ENCODE peak calls at places on chromosomes 12 and 14, in six cellular contexts. C is psoas muscle, Y is body of pancreas, I is Peyer's patch, R is suprapubic skin, E is SJSA1. S is an unnamed sample.

GRCh38 chr12:22160396-22161003 is 114.5 kb downstream of the CMAS start:
- DNase-seq in C (no peak), E (no peak), I (no peak), R (no peak), Y (no peak), S (no peak)

GRCh38 chr12:113932411-113933196 is 33.5 kb downstream of the RBM19 start:
- DNase-seq in C (peak; percentile 72), I (no peak), Y (no peak), R (no peak), E (no peak), S (no peak)

GRCh38 chr14:31251028-31251958 is 43.7 kb upstream of the HECTD1 start:
- DNase-seq in E (no peak), C (no peak), I (no peak), R (no peak), Y (no peak), S (no peak)

GRCh38 chr12:96094201-96094600 is 58.8 kb upstream of the LTA4H start:
- DNase-seq in E (no peak), C (no peak), Y (no peak), I (no peak), R (no peak), S (no peak)

GRCh38 chr12:95605875-95606274 is 54.6 kb upstream of the USP44 start:
- DNase-seq in E (peak; percentile 86), Y (peak; percentile 57), I (no peak), C (no peak), R (no peak), S (no peak)

GRCh38 chr14:65817011-65817410 is 404.5 kb downstream of the FUT8 start:
- DNase-seq in Y (no peak), I (no peak), E (no peak), C (no peak), R (no peak), S (no peak)

GRCh38 chr12:23810327-23810902 is 139.1 kb downstream of the SOX5 start:
- DNase-seq in R (no peak), E (no peak), I (no peak), C (no peak), Y (no peak), S (no peak)

GRCh38 chr12:6758511-6758910 is 5.6 kb upstream of the MLF2 start:
- DNase-seq in R (no peak), E (no peak), Y (no peak), I (no peak), C (no peak), S (no peak)

GRCh38 chr14:104801284-104802119 is 601 bp downstream of the ZBTB42 start:
- DNase-seq in E (no peak), C (no peak), I (no peak), R (no peak), Y (peak; percentile 72), S (no peak)

GRCh38 chr12:12804432-12804886 is 8.7 kb upstream of the DDX47 start:
- DNase-seq in R (no peak), I (no peak), Y (no peak), C (no peak), E (peak; percentile 64), S (no peak)

GRCh38 chr14:40010961-40011360 is 578.7 kb upstream of the FBXO33 start:
- DNase-seq in I (no peak), E (no peak), Y (no peak), R (no peak), C (no peak), S (no peak)

GRCh38 chr12:14239350-14239934 is 126.0 kb upstream of the ATF7IP start:
- DNase-seq in C (no peak), I (peak; percentile 61), R (no peak), E (no peak), Y (peak; percentile 18), S (no peak)

GRCh38 chr12:123038486-123038885 is 58.0 kb downstream of the ARL6IP4 start:
- DNase-seq in R (no peak), C (no peak), E (no peak), Y (no peak), I (no peak), S (peak; percentile 23)

GRCh38 chr12:41983394-41983793 is 161.3 kb downstream of the GXYLT1 start:
- DNase-seq in Y (no peak), R (no peak), I (no peak), E (no peak), C (no peak), S (no peak)

GRCh38 chr14:74414380-74414779 is 11.6 kb downstream of the SYNDIG1L start:
- DNase-seq in E (no peak), Y (no peak), I (no peak), R (no peak), C (no peak), S (no peak)

GRCh38 chr12:76820888-76821482 is 57.1 kb downstream of the ZDHHC17 start:
- DNase-seq in C (no peak), I (no peak), E (peak; percentile 22), R (no peak), Y (peak; percentile 23), S (no peak)

GRCh38 chr12:125734137-125734536 is 668.9 kb downstream of the AACS start:
- DNase-seq in C (no peak), R (no peak), I (no peak), Y (no peak), E (no peak), S (no peak)

GRCh38 chr14:84250863-84251262 is 1279.1 kb upstream of the FLRT2 start:
- DNase-seq in Y (peak; percentile 10), E (no peak), I (no peak), R (no peak), C (no peak), S (no peak)

GRCh38 chr12:613996-614726 is 49.1 kb downstream of the NINJ2 start:
- DNase-seq in C (no peak), E (no peak), I (peak; percentile 43), Y (no peak), R (no peak), S (no peak)

GRCh38 chr12:18171571-18171970 is 81.6 kb upstream of the RERGL start:
- DNase-seq in C (no peak), R (no peak), Y (no peak), E (no peak), I (no peak), S (no peak)

GRCh38 chr14:104319489-104320241 is 181.3 kb downstream of the KIF26A start:
- DNase-seq in R (peak; percentile 54), I (no peak), C (no peak), Y (no peak), E (no peak), S (no peak)

GRCh38 chr12:124970647-124971402 is 18.1 kb downstream of the DHX37 start:
- DNase-seq in I (no peak), Y (no peak), R (no peak), C (no peak), E (no peak), S (no peak)

GRCh38 chr12:56629459-56630179 is 507 bp downstream of the BAZ2A start:
- DNase-seq in I (peak; percentile 38), E (no peak), C (peak; percentile 71), R (no peak), Y (peak; percentile 28), S (peak; percentile 72)

GRCh38 chr14:94391284-94391914 is 3.0 kb upstream of the SERPINA1 start:
- DNase-seq in I (no peak), C (no peak), Y (no peak), R (no peak), E (no peak), S (no peak)
- H3K27me3 ChIP-seq in I (no peaks in the 10 kb centered on the region), C (no peaks in the 10 kb centered on the region), Y (no peaks in the 10 kb centered on the region), R (no peaks in the 10 kb centered on the region), E (no peaks in the 10 kb centered on the region), S (no peaks in the 10 kb centered on the region)

DNA sequence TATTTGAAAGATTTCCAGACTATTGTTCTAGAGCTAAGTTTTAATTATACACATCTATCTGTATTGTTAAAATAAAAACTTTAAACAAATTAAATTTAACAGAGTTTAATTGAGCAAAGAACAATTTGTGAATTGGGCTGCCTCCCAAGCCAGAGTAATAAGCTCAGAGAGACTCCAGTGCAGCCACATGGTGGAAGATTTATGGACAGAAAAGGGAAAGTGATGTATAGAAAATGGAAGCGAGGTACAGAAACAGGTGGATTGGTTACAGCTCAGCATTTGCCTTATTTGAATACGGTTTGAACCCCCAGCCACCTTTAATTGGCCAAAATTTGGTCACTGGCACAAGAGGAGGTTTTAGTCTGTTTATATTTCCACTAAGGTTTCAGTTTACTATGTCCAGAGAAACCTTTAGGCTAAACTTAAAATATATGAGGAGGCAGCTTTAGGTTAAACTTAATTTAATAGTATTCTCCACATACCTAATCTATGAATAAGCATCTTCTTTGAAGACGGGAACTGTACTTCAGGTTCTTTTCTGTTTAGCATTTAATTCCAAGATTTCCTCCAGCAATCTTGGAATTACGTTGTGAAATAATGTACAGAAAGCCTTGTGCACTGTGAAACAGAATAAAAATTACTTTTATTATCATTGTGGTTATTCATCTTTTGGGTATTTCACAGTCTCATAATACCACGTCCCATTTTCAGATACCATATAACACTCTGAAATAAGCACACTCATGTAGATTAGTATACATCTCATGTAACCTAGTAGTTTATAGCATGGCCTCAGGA is 19.4 kb downstream of the SRGAP1 start:
- DNase-seq in Y (no peak), I (no peak), R (no peak), E (no peak), C (no peak), S (no peak)
- H3K4me3 ChIP-seq in Y (no peak overlapping the region), I (no peak overlapping the region), R (no peak overlapping the region), E (no peak overlapping the region), C (no peak overlapping the region), S (no peak overlapping the region)

GRCh38 chr14:57928732-57929131 is 62.8 kb upstream of the SLC35F4 start:
- DNase-seq in E (no peak), I (no peak), C (no peak), Y (no peak), R (no peak), S (no peak)
- H3K27me3 ChIP-seq in E (no peaks in the 10 kb centered on the region), I (no peaks in the 10 kb centered on the region), C (no peaks in the 10 kb centered on the region), Y (no peaks in the 10 kb centered on the region), R (no peaks in the 10 kb centered on the region), S (no peaks in the 10 kb centered on the region)

DNA sequence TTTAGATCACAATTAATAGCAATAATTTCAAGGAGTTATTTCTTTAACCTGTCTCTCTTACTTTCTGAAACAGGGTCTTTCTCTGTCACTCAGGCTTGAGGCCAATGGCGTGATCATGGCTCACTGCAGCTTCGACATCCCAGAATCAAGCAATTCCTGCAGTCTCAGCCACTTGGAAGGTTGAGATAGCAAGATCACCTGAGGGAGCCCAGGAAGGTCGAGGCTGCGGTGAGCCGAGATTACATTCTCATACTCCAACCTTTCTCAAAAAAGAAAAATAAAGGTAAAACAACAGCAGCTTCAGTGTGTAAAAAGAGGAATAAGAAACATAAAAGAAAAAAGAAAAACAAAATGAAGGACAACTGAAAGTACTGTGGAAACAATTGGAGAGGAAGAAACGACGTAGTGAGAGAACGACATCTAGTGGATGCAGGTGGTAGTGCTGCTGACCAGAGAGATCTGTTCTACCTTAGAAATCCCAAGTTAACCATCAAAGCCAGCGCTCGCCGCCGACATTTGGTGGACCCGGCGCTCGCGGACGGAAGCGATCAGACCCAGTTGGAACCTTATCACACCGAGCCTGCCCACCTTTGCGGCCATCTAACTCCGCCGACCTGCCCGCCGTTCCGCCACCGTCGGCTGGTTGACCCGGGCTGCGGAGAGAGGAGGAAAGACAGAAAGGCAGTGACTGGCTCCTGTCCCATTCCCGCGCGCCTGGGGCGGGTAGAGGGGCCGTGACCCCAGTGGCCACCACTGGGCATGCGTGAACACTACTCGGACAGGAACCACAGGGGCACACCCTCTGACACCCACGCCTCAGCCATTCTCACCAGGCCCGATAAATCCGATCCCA is 196.1 kb downstream of the ALG10 start:
- DNase-seq in R (no peak), C (no peak), E (peak; percentile 5), Y (peak; percentile 67), I (peak; percentile 36), S (peak; percentile 78)
- H3K4me3 ChIP-seq in R (peak overlapping the region; percentile 32), C (peak overlapping the region; percentile 58), E (no peak overlapping the region), Y (no peak overlapping the region), I (peak overlapping the region; percentile 42), S (peak overlapping the region; percentile 54)

GRCh38 chr12:132201391-132202120 is 57.3 kb downstream of the NOC4L start:
- DNase-seq in E (no peak), C (no peak), R (no peak), I (no peak), Y (no peak), S (no peak)
- H3K27me3 ChIP-seq in E (peaks cover 64% of the 10 kb centered on the region), C (peaks cover 70% of the 10 kb centered on the region), R (peaks cover 81% of the 10 kb centered on the region), I (no peaks in the 10 kb centered on the region), Y (no peaks in the 10 kb centered on the region), S (peaks cover 34% of the 10 kb centered on the region)

S was measured in upper lobe of right lung.